ENCODE peak calls at places on chromosome 5, in nine cellular contexts. W is myocyte; F is posterior vena cava; Q is CD8-positive, alpha-beta memory T cell; Y is Karpas-422; S is bronchial epithelial cell; Z is MCF 10A; O is sigmoid colon; A is HS-27A. B is an unnamed sample.

GRCh38 chr5:65916636-65917035 is 9.7 kb upstream of the ERBIN start:
- DNase-seq in Q (no peak), W (no peak), Z (no peak), S (no peak), O (no peak), A (no peak), Y (no peak), F (no peak), B (no peak)

GRCh38 chr5:132294728-132295504 is 722 bp downstream of the SLC22A4 start:
- DNase-seq in Q (peak), O (peak), A (peak), F (peak), S (peak), Y (no peak), Z (peak), W (peak), B (peak)

GRCh38 chr5:58076473-58077257 is 383.2 kb downstream of the PLK2 start:
- DNase-seq in S (peak), Y (no peak), O (no peak), W (no peak), A (no peak), Z (no peak), Q (no peak), F (no peak), B (no peak)

GRCh38 chr5:97044057-97044456 is 98.4 kb downstream of the LIX1 start:
- DNase-seq in Y (no peak), Z (peak), Q (no peak), S (peak), O (peak), A (no peak), W (peak), F (no peak), B (peak)

GRCh38 chr5:12174734-12175133 is 270.5 kb upstream of the CTNND2 start:
- DNase-seq in S (no peak), Q (no peak), O (no peak), F (no peak), Z (no peak), W (no peak), Y (no peak), A (no peak), B (no peak)

GRCh38 chr5:141617682-141618029 is 1.1 kb downstream of the DIAPH1 start:
- DNase-seq in O (no peak), W (no peak), Y (peak), Z (peak), A (no peak), F (no peak), Q (no peak), S (peak), B (no peak)

GRCh38 chr5:132013006-132013689 is 1.7 kb upstream of the ACSL6 start:
- DNase-seq in A (no peak), Z (no peak), S (no peak), Y (no peak), Q (no peak), F (peak), O (peak), W (peak), B (no peak)

GRCh38 chr5:7325975-7326911 is 69.7 kb upstream of the ADCY2 start:
- DNase-seq in S (no peak), Z (no peak), Q (no peak), F (no peak), O (no peak), A (no peak), Y (no peak), W (no peak), B (no peak)

GRCh38 chr5:176778921-176779465 is 31.4 kb upstream of the UNC5A start:
- DNase-seq in S (no peak), A (no peak), W (no peak), F (peak), Q (no peak), O (peak), Z (no peak), Y (no peak), B (no peak)

GRCh38 chr5:22793463-22793862 is 59.7 kb downstream of the CDH12 start:
- DNase-seq in W (no peak), S (no peak), A (no peak), F (no peak), Z (no peak), O (no peak), Q (no peak), Y (no peak), B (no peak)

GRCh38 chr5:17346811-17347210 is 129.4 kb downstream of the BASP1 start:
- DNase-seq in S (no peak), W (no peak), Y (no peak), F (no peak), Q (no peak), O (no peak), Z (no peak), A (no peak), B (no peak)

GRCh38 chr5:39579750-39580149 is 155.0 kb upstream of the DAB2 start:
- DNase-seq in Y (no peak), W (no peak), O (no peak), F (no peak), Q (no peak), S (no peak), Z (no peak), A (no peak), B (no peak)

GRCh38 chr5:140017397-140018095 is 25.6 kb downstream of the NRG2 start:
- DNase-seq in A (no peak), Y (no peak), W (no peak), F (no peak), S (no peak), Z (no peak), Q (no peak), O (no peak), B (no peak)

GRCh38 chr5:171857537-171857936 is 71.9 kb downstream of the SMIM23 start:
- DNase-seq in O (no peak), Q (no peak), S (no peak), Z (no peak), W (no peak), A (no peak), Y (no peak), F (no peak), B (no peak)

GRCh38 chr5:56732147-56732546 is 83.2 kb upstream of the MAP3K1 start:
- DNase-seq in Q (no peak), F (no peak), Y (no peak), O (no peak), S (no peak), Z (no peak), A (no peak), W (no peak), B (no peak)

GRCh38 chr5:126938461-126938860 is 91.9 kb downstream of the MARCHF3 start:
- DNase-seq in Z (peak), S (peak), W (peak), F (no peak), Y (no peak), A (peak), O (no peak), Q (no peak), B (peak)

GRCh38 chr5:133794771-133795391 is 173.5 kb downstream of the C5orf15 start:
- DNase-seq in F (no peak), Y (no peak), W (no peak), Z (no peak), A (no peak), S (no peak), O (no peak), Q (no peak), B (peak)

GRCh38 chr5:90386099-90386710 is 23.4 kb downstream of the CETN3 start:
- DNase-seq in Y (peak), Q (no peak), A (no peak), W (peak), O (no peak), F (no peak), S (peak), Z (peak), B (no peak)

GRCh38 chr5:64773533-64773932 is 4.8 kb downstream of the CWC27 start:
- DNase-seq in Z (no peak), W (peak), Q (no peak), F (no peak), Y (no peak), A (no peak), O (no peak), S (no peak), B (no peak)

GRCh38 chr5:73215891-73216610 is 43.1 kb downstream of the TMEM174 start:
- DNase-seq in Z (peak), A (peak), S (peak), Q (peak), W (peak), Y (no peak), O (peak), F (peak), B (peak)

GRCh38 chr5:28862137-28862859 is 1823.9 kb upstream of the CDH9 start:
- DNase-seq in A (no peak), S (no peak), Z (no peak), Q (no peak), F (no peak), W (no peak), O (no peak), Y (no peak), B (no peak)

GRCh38 chr5:177476531-177477233 is 3.2 kb upstream of the DBN1 start:
- DNase-seq in O (peak), S (no peak), A (no peak), W (no peak), F (peak), Z (no peak), Y (no peak), Q (no peak), B (no peak)

GRCh38 chr5:66197764-66198405 is 53.8 kb downstream of the SREK1 start:
- DNase-seq in F (no peak), Y (no peak), Q (no peak), W (peak), Z (peak), O (no peak), S (no peak), A (no peak), B (no peak)

GRCh38 chr5:17157916-17158529 is 59.4 kb upstream of the BASP1 start:
- DNase-seq in F (no peak), O (no peak), Z (peak), W (peak), Y (no peak), Q (no peak), A (no peak), S (peak), B (peak)

GRCh38 chr5:57482671-57483106 is at the start of gene ACTBL2:
- DNase-seq in W (no peak), Z (peak), A (no peak), Q (no peak), Y (no peak), F (no peak), O (no peak), S (peak), B (peak)

GRCh38 chr5:393846-394275 is 49.1 kb upstream of the EXOC3 start:
- DNase-seq in Z (no peak), Y (no peak), Q (no peak), S (no peak), W (no peak), F (peak), A (no peak), O (no peak), B (no peak)

GRCh38 chr5:54551906-54552305 is 34.3 kb downstream of the SNX18 start:
- DNase-seq in O (no peak), S (no peak), Z (no peak), A (no peak), F (no peak), Y (peak), W (no peak), Q (no peak), B (no peak)